ENCODE peak calls at places on chromosomes 6 and 20, in eight cellular contexts. One of them, this sample, is unnamed.

GRCh38 chr6:156883497-156884252 is 106.5 kb downstream of the ARID1B start:
- DNase-seq in sigmoid colon: no peak
- DNase-seq in lower lobe of right lung: no peak
- DNase-seq in fibroblast of lung: no peak
- DNase-seq in body of pancreas: peak; percentile 70
- DNase-seq in IMR-90: peak; percentile 35
- DNase-seq in MG63: no peak
- DNase-seq in colonic mucosa: peak; percentile 61
- DNase-seq in this sample: no peak

GRCh38 chr6:152635949-152636674 is 1.1 kb downstream of the SYNE1 start:
- DNase-seq in MG63: no peak
- DNase-seq in body of pancreas: peak; percentile 11
- DNase-seq in fibroblast of lung: peak; percentile 40
- DNase-seq in colonic mucosa: peak; percentile 18
- DNase-seq in sigmoid colon: peak; percentile 73
- DNase-seq in IMR-90: peak; percentile 51
- DNase-seq in lower lobe of right lung: peak; percentile 57
- DNase-seq in this sample: peak; percentile 20

GRCh38 chr20:56831795-56832194 is 202.7 kb downstream of the TFAP2C start:
- DNase-seq in MG63: no peak
- DNase-seq in lower lobe of right lung: no peak
- DNase-seq in IMR-90: no peak
- DNase-seq in sigmoid colon: peak; percentile 85
- DNase-seq in colonic mucosa: no peak
- DNase-seq in fibroblast of lung: no peak
- DNase-seq in body of pancreas: no peak
- DNase-seq in this sample: no peak

GRCh38 chr6:132130530-132131298 is 179.5 kb upstream of the CCN2 start:
- DNase-seq in lower lobe of right lung: no peak
- DNase-seq in fibroblast of lung: peak; percentile 82
- DNase-seq in colonic mucosa: no peak
- DNase-seq in sigmoid colon: peak; percentile 71
- DNase-seq in IMR-90: peak; percentile 68
- DNase-seq in MG63: peak; percentile 93
- DNase-seq in body of pancreas: peak; percentile 9
- DNase-seq in this sample: no peak

GRCh38 chr6:33815854-33816253 is 12.1 kb upstream of the MLN start:
- DNase-seq in body of pancreas: no peak
- DNase-seq in colonic mucosa: no peak
- DNase-seq in fibroblast of lung: peak; percentile 11
- DNase-seq in IMR-90: no peak
- DNase-seq in lower lobe of right lung: peak; percentile 35
- DNase-seq in sigmoid colon: no peak
- DNase-seq in MG63: peak; percentile 51
- DNase-seq in this sample: no peak

GRCh38 chr20:18742841-18743240 is 70.7 kb upstream of the SCP2D1 start:
- DNase-seq in fibroblast of lung: no peak
- DNase-seq in IMR-90: no peak
- DNase-seq in colonic mucosa: no peak
- DNase-seq in body of pancreas: no peak
- DNase-seq in MG63: no peak
- DNase-seq in lower lobe of right lung: no peak
- DNase-seq in sigmoid colon: no peak
- DNase-seq in this sample: no peak

GRCh38 chr6:111603648-111604047 is 2.0 kb downstream of the TRAF3IP2 start:
- DNase-seq in colonic mucosa: no peak
- DNase-seq in sigmoid colon: no peak
- DNase-seq in fibroblast of lung: peak; percentile 48
- DNase-seq in body of pancreas: no peak
- DNase-seq in lower lobe of right lung: no peak
- DNase-seq in IMR-90: peak; percentile 34
- DNase-seq in MG63: no peak
- DNase-seq in this sample: peak; percentile 39

GRCh38 chr6:153170511-153170910 is 39.4 kb upstream of the RGS17 start:
- DNase-seq in colonic mucosa: no peak
- DNase-seq in MG63: peak; percentile 43
- DNase-seq in fibroblast of lung: peak; percentile 53
- DNase-seq in body of pancreas: no peak
- DNase-seq in IMR-90: peak; percentile 52
- DNase-seq in sigmoid colon: no peak
- DNase-seq in lower lobe of right lung: no peak
- DNase-seq in this sample: peak; percentile 56

GRCh38 chr20:23668477-23668951 is 20.3 kb downstream of the CST4 start:
- DNase-seq in fibroblast of lung: peak; percentile 19
- DNase-seq in body of pancreas: peak; percentile 59
- DNase-seq in lower lobe of right lung: no peak
- DNase-seq in colonic mucosa: peak; percentile 60
- DNase-seq in sigmoid colon: peak; percentile 74
- DNase-seq in MG63: peak; percentile 14
- DNase-seq in IMR-90: peak; percentile 50
- DNase-seq in this sample: peak; percentile 56

GRCh38 chr6:163998496-163998895 is 584.0 kb downstream of the QKI start:
- DNase-seq in MG63: no peak
- DNase-seq in lower lobe of right lung: no peak
- DNase-seq in IMR-90: no peak
- DNase-seq in colonic mucosa: no peak
- DNase-seq in sigmoid colon: no peak
- DNase-seq in fibroblast of lung: peak; percentile 52
- DNase-seq in body of pancreas: no peak
- DNase-seq in this sample: no peak

GRCh38 chr6:54192993-54193392 is 81.8 kb downstream of the MLIP start:
- DNase-seq in MG63: no peak
- DNase-seq in colonic mucosa: no peak
- DNase-seq in lower lobe of right lung: no peak
- DNase-seq in sigmoid colon: no peak
- DNase-seq in body of pancreas: no peak
- DNase-seq in IMR-90: no peak
- DNase-seq in fibroblast of lung: no peak
- DNase-seq in this sample: no peak

GRCh38 chr6:2221724-2222274 is 23.6 kb downstream of the GMDS start:
- DNase-seq in MG63: no peak
- DNase-seq in IMR-90: no peak
- DNase-seq in colonic mucosa: no peak
- DNase-seq in fibroblast of lung: no peak
- DNase-seq in lower lobe of right lung: no peak
- DNase-seq in body of pancreas: no peak
- DNase-seq in sigmoid colon: no peak
- DNase-seq in this sample: no peak

GRCh38 chr6:21748343-21749063 is 155.0 kb downstream of the SOX4 start:
- DNase-seq in IMR-90: peak; percentile 61
- DNase-seq in lower lobe of right lung: no peak
- DNase-seq in MG63: no peak
- DNase-seq in sigmoid colon: no peak
- DNase-seq in body of pancreas: no peak
- DNase-seq in fibroblast of lung: peak; percentile 82
- DNase-seq in colonic mucosa: no peak
- DNase-seq in this sample: no peak

GRCh38 chr20:20780127-20780822 is 67.8 kb upstream of the RALGAPA2 start:
- DNase-seq in colonic mucosa: peak; percentile 80
- DNase-seq in body of pancreas: peak; percentile 56
- DNase-seq in fibroblast of lung: no peak
- DNase-seq in lower lobe of right lung: peak; percentile 93
- DNase-seq in IMR-90: no peak
- DNase-seq in MG63: peak; percentile 43
- DNase-seq in sigmoid colon: peak; percentile 79
- DNase-seq in this sample: no peak

GRCh38 chr6:14165091-14165490 is 47.5 kb downstream of the CD83 start:
- DNase-seq in sigmoid colon: no peak
- DNase-seq in MG63: peak; percentile 72
- DNase-seq in IMR-90: peak; percentile 71
- DNase-seq in fibroblast of lung: peak; percentile 91
- DNase-seq in body of pancreas: no peak
- DNase-seq in lower lobe of right lung: no peak
- DNase-seq in colonic mucosa: no peak
- DNase-seq in this sample: no peak

GRCh38 chr6:38176797-38177751 is 357.5 kb downstream of the ZFAND3 start:
- DNase-seq in IMR-90: peak; percentile 5
- DNase-seq in MG63: no peak
- DNase-seq in sigmoid colon: peak; percentile 18
- DNase-seq in body of pancreas: peak; percentile 31
- DNase-seq in fibroblast of lung: no peak
- DNase-seq in colonic mucosa: no peak
- DNase-seq in lower lobe of right lung: no peak
- DNase-seq in this sample: no peak

GRCh38 chr20:46099491-46100287 is 9.9 kb upstream of the NCOA5 start:
- DNase-seq in IMR-90: no peak
- DNase-seq in body of pancreas: peak; percentile 30
- DNase-seq in colonic mucosa: no peak
- DNase-seq in sigmoid colon: no peak
- DNase-seq in lower lobe of right lung: no peak
- DNase-seq in fibroblast of lung: no peak
- DNase-seq in MG63: no peak
- DNase-seq in this sample: no peak

GRCh38 chr20:32845786-32846185 is 12.9 kb upstream of the EFCAB8 start:
- DNase-seq in sigmoid colon: no peak
- DNase-seq in colonic mucosa: no peak
- DNase-seq in lower lobe of right lung: no peak
- DNase-seq in fibroblast of lung: no peak
- DNase-seq in IMR-90: peak; percentile 37
- DNase-seq in body of pancreas: no peak
- DNase-seq in MG63: no peak
- DNase-seq in this sample: no peak

GRCh38 chr20:32841174-32841573 is 17.5 kb upstream of the EFCAB8 start:
- DNase-seq in sigmoid colon: no peak
- DNase-seq in IMR-90: no peak
- DNase-seq in lower lobe of right lung: no peak
- DNase-seq in colonic mucosa: no peak
- DNase-seq in fibroblast of lung: no peak
- DNase-seq in body of pancreas: no peak
- DNase-seq in MG63: no peak
- DNase-seq in this sample: no peak

GRCh38 chr20:32841632-32842031 is 17.1 kb upstream of the EFCAB8 start:
- DNase-seq in colonic mucosa: no peak
- DNase-seq in sigmoid colon: no peak
- DNase-seq in MG63: no peak
- DNase-seq in body of pancreas: no peak
- DNase-seq in lower lobe of right lung: no peak
- DNase-seq in IMR-90: no peak
- DNase-seq in fibroblast of lung: no peak
- DNase-seq in this sample: no peak

GRCh38 chr20:32839982-32840285 is 18.8 kb upstream of the EFCAB8 start:
- DNase-seq in body of pancreas: peak; percentile 39
- DNase-seq in fibroblast of lung: no peak
- DNase-seq in lower lobe of right lung: no peak
- DNase-seq in sigmoid colon: no peak
- DNase-seq in MG63: no peak
- DNase-seq in colonic mucosa: no peak
- DNase-seq in IMR-90: no peak
- DNase-seq in this sample: no peak

DNA sequence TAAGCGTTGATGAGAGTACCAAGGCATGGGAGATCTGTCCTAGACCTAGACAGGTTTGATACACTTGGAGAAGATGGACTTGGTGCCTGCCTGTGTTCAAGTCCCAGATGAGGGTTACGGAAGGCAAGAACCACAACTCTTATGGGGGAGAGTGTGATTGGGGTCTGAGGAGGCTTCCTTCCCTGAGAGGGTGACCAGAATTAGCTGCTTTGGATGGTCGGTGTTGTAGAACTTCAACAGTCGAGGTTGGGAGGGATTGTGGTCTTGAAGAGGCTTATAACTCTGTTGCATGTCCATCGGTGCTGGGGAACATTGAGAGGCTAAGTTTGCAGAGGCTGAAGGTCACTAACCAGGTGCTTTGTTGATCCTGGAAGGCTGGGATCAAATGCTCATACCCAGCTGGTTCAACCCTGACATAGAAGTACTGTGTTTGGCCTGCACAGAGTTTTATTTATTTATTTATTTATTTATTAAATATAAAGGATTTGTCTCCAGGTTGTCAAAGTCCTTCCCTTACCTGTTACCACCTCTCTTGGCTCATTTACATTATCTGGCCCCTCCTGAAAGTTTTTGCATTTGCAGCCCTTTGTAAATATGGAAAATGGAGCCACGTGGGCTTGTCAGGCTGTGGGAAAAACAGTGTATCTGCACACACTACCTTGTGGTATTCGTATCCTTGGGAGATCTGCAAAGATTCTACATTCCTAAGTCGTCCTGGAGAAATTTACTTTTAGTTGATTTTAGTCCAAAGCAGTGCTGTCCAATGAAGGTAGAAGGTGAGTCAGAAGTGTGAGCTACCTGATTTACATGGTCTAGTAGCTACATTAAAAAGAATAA is 15.8 kb upstream of the EFCAB8 start:
- DNase-seq in MG63: no peak
- DNase-seq in sigmoid colon: no peak
- DNase-seq in IMR-90: no peak
- DNase-seq in fibroblast of lung: no peak
- DNase-seq in lower lobe of right lung: no peak
- DNase-seq in body of pancreas: peak; percentile 45
- DNase-seq in colonic mucosa: no peak
- DNase-seq in this sample: no peak
- H3K36me3 ChIP-seq in MG63: peaks cover 77% of the 10 kb centered on the region
- H3K36me3 ChIP-seq in sigmoid colon: peaks cover 46% of the 10 kb centered on the region
- H3K36me3 ChIP-seq in IMR-90: peaks cover 45% of the 10 kb centered on the region
- H3K36me3 ChIP-seq in fibroblast of lung: peaks cover 16% of the 10 kb centered on the region
- H3K36me3 ChIP-seq in lower lobe of right lung: peaks cover 89% of the 10 kb centered on the region
- H3K36me3 ChIP-seq in body of pancreas: no peaks in the 10 kb centered on the region
- H3K36me3 ChIP-seq in colonic mucosa: peaks cover 5% of the 10 kb centered on the region
- H3K36me3 ChIP-seq in this sample: peaks cover 92% of the 10 kb centered on the region

GRCh38 chr20:5465281-5465680 is 148.5 kb upstream of the PROKR2 start:
- DNase-seq in body of pancreas: no peak
- DNase-seq in colonic mucosa: no peak
- DNase-seq in sigmoid colon: no peak
- DNase-seq in IMR-90: no peak
- DNase-seq in fibroblast of lung: no peak
- DNase-seq in lower lobe of right lung: no peak
- DNase-seq in MG63: peak; percentile 8
- DNase-seq in this sample: no peak
- H3K27me3 ChIP-seq in body of pancreas: no peaks in the 10 kb centered on the region
- H3K27me3 ChIP-seq in colonic mucosa: no peaks in the 10 kb centered on the region
- H3K27me3 ChIP-seq in sigmoid colon: peaks cover 3% of the 10 kb centered on the region
- H3K27me3 ChIP-seq in IMR-90: peaks cover 2% of the 10 kb centered on the region
- H3K27me3 ChIP-seq in fibroblast of lung: no peaks in the 10 kb centered on the region
- H3K27me3 ChIP-seq in lower lobe of right lung: peaks cover 16% of the 10 kb centered on the region
- H3K27me3 ChIP-seq in MG63: no peaks in the 10 kb centered on the region
- H3K27me3 ChIP-seq in this sample: peaks cover 9% of the 10 kb centered on the region

GRCh38 chr6:17798477-17798876 is 91.8 kb upstream of the NUP153 start:
- DNase-seq in body of pancreas: no peak
- DNase-seq in IMR-90: no peak
- DNase-seq in colonic mucosa: no peak
- DNase-seq in MG63: no peak
- DNase-seq in fibroblast of lung: no peak
- DNase-seq in sigmoid colon: no peak
- DNase-seq in lower lobe of right lung: no peak
- DNase-seq in this sample: no peak
- H3K36me3 ChIP-seq in body of pancreas: no peaks in the 10 kb centered on the region
- H3K36me3 ChIP-seq in IMR-90: peaks cover 42% of the 10 kb centered on the region
- H3K36me3 ChIP-seq in colonic mucosa: peaks cover 17% of the 10 kb centered on the region
- H3K36me3 ChIP-seq in MG63: peaks cover 10% of the 10 kb centered on the region
- H3K36me3 ChIP-seq in fibroblast of lung: peaks cover 15% of the 10 kb centered on the region
- H3K36me3 ChIP-seq in sigmoid colon: peaks cover 81% of the 10 kb centered on the region
- H3K36me3 ChIP-seq in lower lobe of right lung: peaks cover 100% of the 10 kb centered on the region
- H3K36me3 ChIP-seq in this sample: peaks cover 72% of the 10 kb centered on the region

DNA sequence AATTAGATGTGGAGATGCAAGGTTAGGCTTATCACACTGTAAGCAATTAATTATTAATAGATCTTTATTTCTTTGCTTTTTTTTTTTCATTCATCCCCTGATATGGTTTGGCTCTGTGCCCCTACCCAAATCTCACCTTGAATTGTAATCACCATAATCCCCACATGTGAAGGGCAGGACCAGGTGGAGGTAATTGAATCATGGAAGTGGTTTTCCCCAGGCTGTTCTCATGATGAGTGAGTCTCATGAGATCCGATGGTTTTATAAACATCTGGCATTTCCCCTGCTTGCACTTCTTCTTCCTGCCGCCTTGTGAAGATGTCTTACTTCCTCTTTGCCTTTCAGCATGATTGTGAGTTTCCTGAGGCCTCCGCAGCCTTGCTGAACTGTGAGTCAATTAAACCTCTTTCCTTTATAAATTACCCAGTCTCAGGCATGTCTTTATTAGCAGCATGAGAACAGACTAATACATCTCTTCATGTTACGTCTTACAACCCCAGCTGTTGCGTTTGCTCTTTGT is 333.8 kb downstream of the CDH26 start:
- DNase-seq in colonic mucosa: no peak
- DNase-seq in body of pancreas: no peak
- DNase-seq in MG63: no peak
- DNase-seq in fibroblast of lung: no peak
- DNase-seq in lower lobe of right lung: no peak
- DNase-seq in sigmoid colon: no peak
- DNase-seq in IMR-90: no peak
- DNase-seq in this sample: no peak
- H3K27me3 ChIP-seq in colonic mucosa: no peaks in the 10 kb centered on the region
- H3K27me3 ChIP-seq in body of pancreas: no peaks in the 10 kb centered on the region
- H3K27me3 ChIP-seq in MG63: no peaks in the 10 kb centered on the region
- H3K27me3 ChIP-seq in fibroblast of lung: no peaks in the 10 kb centered on the region
- H3K27me3 ChIP-seq in lower lobe of right lung: no peaks in the 10 kb centered on the region
- H3K27me3 ChIP-seq in sigmoid colon: no peaks in the 10 kb centered on the region
- H3K27me3 ChIP-seq in IMR-90: no peaks in the 10 kb centered on the region
- H3K27me3 ChIP-seq in this sample: no peaks in the 10 kb centered on the region